ENCODE peak calls at places on chromosome 17, in five cellular contexts. One of them, this sample, is unnamed.
A peak's percentile ranks its signal among the peaks of the same experiment; 100 is the strongest.

GRCh38 chr17:67421869-67422273 is 44.8 kb downstream of the PITPNC1 start:
- DNase-seq in gastrocnemius medialis: no peak
- DNase-seq in HFF-Myc: peak; percentile 89
- DNase-seq in ovary: no peak
- DNase-seq in HL-60: peak; percentile 66
- DNase-seq in this sample: peak; percentile 98

GRCh38 chr17:79991140-79991923 is 44.3 kb downstream of the TBC1D16 start:
- DNase-seq in HFF-Myc: no peak
- DNase-seq in HL-60: peak; percentile 78
- DNase-seq in ovary: peak; percentile 89
- DNase-seq in gastrocnemius medialis: peak; percentile 22
- DNase-seq in this sample: no peak

GRCh38 chr17:36736201-36737156 is 135.1 kb downstream of the MRM1 start:
- DNase-seq in HFF-Myc: no peak
- DNase-seq in ovary: no peak
- DNase-seq in gastrocnemius medialis: no peak
- DNase-seq in HL-60: no peak
- DNase-seq in this sample: no peak

GRCh38 chr17:44383363-44383762 is 6.1 kb downstream of the ITGA2B start:
- DNase-seq in HL-60: no peak
- DNase-seq in HFF-Myc: no peak
- DNase-seq in gastrocnemius medialis: no peak
- DNase-seq in ovary: no peak
- DNase-seq in this sample: no peak

GRCh38 chr17:2853722-2854580 is 57.7 kb downstream of the RAP1GAP2 start:
- DNase-seq in HL-60: no peak
- DNase-seq in gastrocnemius medialis: no peak
- DNase-seq in HFF-Myc: no peak
- DNase-seq in ovary: peak; percentile 20
- DNase-seq in this sample: no peak

GRCh38 chr17:74671031-74671771 is 41.5 kb downstream of the CD300LF start:
- DNase-seq in ovary: peak; percentile 69
- DNase-seq in HFF-Myc: peak; percentile 40
- DNase-seq in HL-60: peak; percentile 73
- DNase-seq in gastrocnemius medialis: peak; percentile 11
- DNase-seq in this sample: no peak

GRCh38 chr17:51166198-51166986 is at the start of gene NME2:
- DNase-seq in HL-60: peak; percentile 84
- DNase-seq in ovary: peak; percentile 92
- DNase-seq in gastrocnemius medialis: peak; percentile 85
- DNase-seq in HFF-Myc: peak; percentile 61
- DNase-seq in this sample: no peak

GRCh38 chr17:56779306-56779705 is 54.4 kb downstream of the C17orf67 start:
- DNase-seq in ovary: no peak
- DNase-seq in HFF-Myc: no peak
- DNase-seq in gastrocnemius medialis: no peak
- DNase-seq in HL-60: no peak
- DNase-seq in this sample: no peak

GRCh38 chr17:55607736-55608341 is 96.6 kb upstream of the SMIM36 start:
- DNase-seq in HFF-Myc: peak; percentile 66
- DNase-seq in gastrocnemius medialis: no peak
- DNase-seq in ovary: peak; percentile 87
- DNase-seq in HL-60: no peak
- DNase-seq in this sample: no peak

GRCh38 chr17:81509048-81509686 is 3.4 kb downstream of the ACTG1 start:
- DNase-seq in ovary: no peak
- DNase-seq in HFF-Myc: no peak
- DNase-seq in gastrocnemius medialis: no peak
- DNase-seq in HL-60: peak; percentile 41
- DNase-seq in this sample: no peak

GRCh38 chr17:46984341-46984740 is 5.3 kb upstream of the RPRML start:
- DNase-seq in HL-60: no peak
- DNase-seq in ovary: no peak
- DNase-seq in HFF-Myc: no peak
- DNase-seq in gastrocnemius medialis: no peak
- DNase-seq in this sample: no peak

GRCh38 chr17:56174421-56174820 is 21.1 kb downstream of the ANKFN1 start:
- DNase-seq in ovary: no peak
- DNase-seq in gastrocnemius medialis: peak; percentile 24
- DNase-seq in HFF-Myc: no peak
- DNase-seq in HL-60: no peak
- DNase-seq in this sample: no peak

GRCh38 chr17:6729531-6729930 is 16.4 kb upstream of the SLC13A5 start:
- DNase-seq in gastrocnemius medialis: no peak
- DNase-seq in ovary: no peak
- DNase-seq in HL-60: no peak
- DNase-seq in HFF-Myc: no peak
- DNase-seq in this sample: no peak

GRCh38 chr17:42387663-42388380 is 420 bp downstream of the STAT3 start:
- DNase-seq in HL-60: peak; percentile 64
- DNase-seq in gastrocnemius medialis: peak; percentile 49
- DNase-seq in HFF-Myc: no peak
- DNase-seq in ovary: no peak
- DNase-seq in this sample: no peak

GRCh38 chr17:48486557-48486956 is 44.3 kb downstream of the HOXB1 start:
- DNase-seq in HFF-Myc: peak; percentile 84
- DNase-seq in HL-60: no peak
- DNase-seq in gastrocnemius medialis: no peak
- DNase-seq in ovary: no peak
- DNase-seq in this sample: peak; percentile 90

GRCh38 chr17:42411905-42412679 is 11.0 kb downstream of the CAVIN1 start:
- DNase-seq in ovary: no peak
- DNase-seq in HFF-Myc: no peak
- DNase-seq in HL-60: no peak
- DNase-seq in gastrocnemius medialis: no peak
- DNase-seq in this sample: no peak

GRCh38 chr17:74861554-74862107 is 1.9 kb upstream of the GRIN2C start:
- DNase-seq in ovary: no peak
- DNase-seq in HFF-Myc: no peak
- DNase-seq in gastrocnemius medialis: no peak
- DNase-seq in HL-60: no peak
- DNase-seq in this sample: no peak

GRCh38 chr17:4378626-4379025 is 12.2 kb upstream of the UBE2G1 start:
- DNase-seq in HFF-Myc: no peak
- DNase-seq in gastrocnemius medialis: no peak
- DNase-seq in HL-60: no peak
- DNase-seq in ovary: no peak
- DNase-seq in this sample: no peak

GRCh38 chr17:4369557-4370230 is 3.2 kb upstream of the UBE2G1 start:
- DNase-seq in gastrocnemius medialis: no peak
- DNase-seq in ovary: no peak
- DNase-seq in HL-60: no peak
- DNase-seq in HFF-Myc: no peak
- DNase-seq in this sample: no peak

DNA sequence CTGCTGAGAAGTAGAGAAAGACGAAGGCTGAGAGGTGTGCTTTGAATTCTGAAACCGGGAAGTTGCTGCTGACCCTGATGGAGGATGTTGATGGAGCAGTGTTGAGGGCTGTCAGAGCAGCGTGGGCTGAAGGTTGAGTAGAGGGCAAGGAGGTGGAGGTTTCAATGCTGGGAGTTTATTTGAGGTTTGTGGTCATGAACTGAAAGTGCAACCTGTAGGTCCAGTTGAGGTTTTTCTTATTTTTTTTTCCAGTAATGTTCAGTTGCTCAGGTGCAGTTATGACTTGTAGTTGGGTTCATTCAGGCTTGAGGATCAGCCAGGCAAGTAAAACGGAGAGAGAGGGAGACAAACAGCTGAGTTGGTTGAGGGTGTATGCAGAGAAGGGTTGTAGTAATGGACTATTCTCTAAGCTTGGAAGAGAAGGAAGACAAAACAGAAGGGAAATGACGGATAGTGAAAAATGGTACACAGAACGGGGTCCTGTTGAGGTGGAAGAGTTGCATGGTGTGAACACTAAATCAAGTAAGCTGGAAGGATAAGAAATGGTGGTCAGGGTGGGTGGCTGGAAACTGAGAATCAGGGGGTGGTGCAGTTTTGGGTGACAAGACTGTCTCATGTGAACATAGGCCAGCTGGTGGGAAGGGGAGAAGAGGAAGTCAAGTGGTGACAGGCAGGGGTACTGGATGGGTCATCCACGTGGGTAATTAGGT is 8.7 kb upstream of the UBE2G1 start:
- DNase-seq in HL-60: no peak
- DNase-seq in HFF-Myc: no peak
- DNase-seq in gastrocnemius medialis: no peak
- DNase-seq in ovary: no peak
- DNase-seq in this sample: no peak
- H3K4me3 ChIP-seq in HL-60: no peak overlapping the region
- H3K4me3 ChIP-seq in HFF-Myc: no peak overlapping the region
- H3K4me3 ChIP-seq in gastrocnemius medialis: no peak overlapping the region
- H3K4me3 ChIP-seq in ovary: no peak overlapping the region
- H3K4me3 ChIP-seq in this sample: no peak overlapping the region

GRCh38 chr17:8632087-8632486 is 1.6 kb upstream of the MYH10 start:
- DNase-seq in ovary: no peak
- DNase-seq in gastrocnemius medialis: no peak
- DNase-seq in HFF-Myc: no peak
- DNase-seq in HL-60: no peak
- DNase-seq in this sample: no peak

GRCh38 chr17:8630227-8630801 is at the start of gene MYH10:
- DNase-seq in ovary: peak; percentile 67
- DNase-seq in HFF-Myc: no peak
- DNase-seq in HL-60: no peak
- DNase-seq in gastrocnemius medialis: no peak
- DNase-seq in this sample: no peak

GRCh38 chr17:8631554-8631877 is 991 bp upstream of the MYH10 start:
- DNase-seq in gastrocnemius medialis: no peak
- DNase-seq in ovary: no peak
- DNase-seq in HL-60: no peak
- DNase-seq in HFF-Myc: no peak
- DNase-seq in this sample: no peak

GRCh38 chr17:8629371-8630226 is 926 bp downstream of the MYH10 start:
- DNase-seq in ovary: peak; percentile 63
- DNase-seq in gastrocnemius medialis: no peak
- DNase-seq in HL-60: no peak
- DNase-seq in HFF-Myc: no peak
- DNase-seq in this sample: no peak

DNA sequence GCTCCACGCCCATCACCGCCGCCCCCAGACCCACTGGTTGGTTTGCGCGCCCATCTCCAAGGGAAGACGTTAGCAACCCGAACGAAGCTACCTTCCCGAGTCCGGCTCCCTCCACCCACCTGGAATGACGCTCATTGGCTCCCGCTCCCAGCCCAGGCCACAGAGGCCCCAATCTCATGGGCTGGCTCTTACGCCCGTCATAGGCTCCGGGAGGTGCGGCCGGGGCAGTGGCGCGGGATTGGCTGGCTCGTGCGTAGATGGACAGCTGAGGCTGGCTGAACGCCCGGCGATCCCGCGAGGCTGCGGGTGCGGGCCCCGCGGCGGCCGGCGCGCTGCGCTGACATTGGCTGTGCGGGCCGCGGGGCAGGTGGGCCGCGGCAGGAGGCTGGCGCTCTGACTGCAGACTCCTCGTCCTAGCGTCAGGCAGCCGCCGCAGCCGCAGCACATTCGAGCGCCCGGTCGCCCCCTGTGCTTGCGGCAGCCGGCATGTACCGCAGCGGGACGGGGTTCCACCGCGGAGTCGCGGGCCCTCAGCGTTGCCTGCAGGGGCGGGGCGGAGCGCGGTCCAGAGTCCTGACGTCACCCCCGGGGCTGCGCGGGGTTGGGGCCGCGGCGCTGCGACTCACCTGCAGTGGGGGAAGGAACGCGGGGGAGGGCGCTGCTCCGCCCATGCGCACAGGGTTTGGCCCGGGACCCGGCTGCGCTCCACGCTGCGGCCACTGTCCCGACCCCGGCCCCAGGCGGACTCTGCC is 453 bp upstream of the MYH10 start:
- DNase-seq in HL-60: peak; percentile 85
- DNase-seq in ovary: peak; percentile 98
- DNase-seq in gastrocnemius medialis: peak; percentile 94
- DNase-seq in HFF-Myc: peak; percentile 99
- DNase-seq in this sample: peak; percentile 91
- TF ChIP-seq CTCF in HL-60: no peak
- TF ChIP-seq CTCF in ovary: peak; percentile 47
- TF ChIP-seq CTCF in gastrocnemius medialis: no peak
- TF ChIP-seq CTCF in HFF-Myc: no peak
- TF ChIP-seq CTCF in this sample: peak; percentile 7

GRCh38 chr17:60135951-60136666 is 13.7 kb upstream of the CA4 start:
- DNase-seq in HFF-Myc: no peak
- DNase-seq in HL-60: no peak
- DNase-seq in ovary: no peak
- DNase-seq in gastrocnemius medialis: no peak
- DNase-seq in this sample: no peak
- H3K4me3 ChIP-seq in HFF-Myc: no peak overlapping the region
- H3K4me3 ChIP-seq in HL-60: no peak overlapping the region
- H3K4me3 ChIP-seq in ovary: peak overlapping the region; percentile 49
- H3K4me3 ChIP-seq in gastrocnemius medialis: peak overlapping the region; percentile 91
- H3K4me3 ChIP-seq in this sample: peak overlapping the region; percentile 77

GRCh38 chr17:39595294-39595693 is 12.4 kb downstream of the NEUROD2 start:
- DNase-seq in ovary: no peak
- DNase-seq in HFF-Myc: no peak
- DNase-seq in HL-60: no peak
- DNase-seq in gastrocnemius medialis: no peak
- DNase-seq in this sample: no peak

GRCh38 chr17:39595928-39596327 is 11.8 kb downstream of the NEUROD2 start:
- DNase-seq in HL-60: no peak
- DNase-seq in ovary: no peak
- DNase-seq in gastrocnemius medialis: no peak
- DNase-seq in HFF-Myc: no peak
- DNase-seq in this sample: no peak

GRCh38 chr17:39596543-39597267 is 11.0 kb downstream of the NEUROD2 start:
- DNase-seq in gastrocnemius medialis: no peak
- DNase-seq in HFF-Myc: no peak
- DNase-seq in HL-60: no peak
- DNase-seq in ovary: no peak
- DNase-seq in this sample: no peak

GRCh38 chr17:39593371-39593770 is 14.3 kb downstream of the NEUROD2 start:
- DNase-seq in HL-60: no peak
- DNase-seq in ovary: no peak
- DNase-seq in HFF-Myc: no peak
- DNase-seq in gastrocnemius medialis: no peak
- DNase-seq in this sample: no peak

DNA sequence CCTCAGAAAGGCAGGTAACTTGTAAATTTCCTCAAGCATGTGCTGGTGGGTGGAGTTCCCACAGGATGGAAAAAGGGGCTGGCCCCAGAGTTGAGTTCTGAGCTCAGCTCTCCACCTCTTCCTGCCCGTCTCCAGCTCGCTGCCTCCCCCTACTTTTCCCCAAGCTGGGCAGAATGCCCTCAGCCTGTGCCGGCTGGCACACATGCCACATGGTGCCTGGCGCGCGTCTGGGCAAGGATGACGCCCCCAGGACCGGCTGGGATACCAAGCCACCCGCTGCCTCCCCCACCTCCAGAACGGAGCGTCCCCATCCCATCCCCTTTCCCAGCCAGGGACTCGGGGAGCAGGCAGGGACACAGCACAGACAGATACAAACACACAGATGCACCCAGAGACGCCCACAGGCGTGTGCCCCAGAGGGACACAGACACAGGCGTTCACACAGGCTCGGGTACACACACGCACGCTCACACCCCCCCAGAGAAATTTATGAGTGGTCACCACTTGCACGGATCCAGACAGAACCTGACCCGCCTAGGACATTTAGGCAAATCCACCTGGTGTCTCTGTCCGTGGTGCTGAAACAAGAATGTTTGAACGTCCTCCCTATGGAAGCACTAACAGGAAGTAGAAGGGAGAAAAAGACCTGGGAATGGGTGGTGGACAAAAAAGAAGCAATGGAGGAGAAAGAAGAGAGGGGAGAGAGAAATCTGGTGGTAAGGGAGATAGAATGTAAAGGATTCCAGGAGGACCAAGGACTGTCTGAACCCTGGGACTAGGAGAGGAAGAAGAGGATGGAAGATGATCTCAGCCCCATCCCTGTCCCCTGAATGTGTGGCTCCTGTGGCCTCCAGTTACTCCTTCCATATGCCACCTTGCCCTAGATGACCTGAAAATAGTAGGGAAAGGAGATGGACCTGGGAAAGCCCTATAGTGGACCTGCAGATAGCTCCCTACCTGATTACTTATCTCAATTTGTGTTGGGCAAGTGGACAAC is 15.5 kb downstream of the NEUROD2 start:
- DNase-seq in HFF-Myc: peak; percentile 43
- DNase-seq in HL-60: no peak
- DNase-seq in gastrocnemius medialis: no peak
- DNase-seq in ovary: no peak
- DNase-seq in this sample: peak; percentile 4
- TF ChIP-seq CTCF in HFF-Myc: no peak
- TF ChIP-seq CTCF in HL-60: no peak
- TF ChIP-seq CTCF in gastrocnemius medialis: no peak
- TF ChIP-seq CTCF in ovary: no peak
- TF ChIP-seq CTCF in this sample: no peak

This sample was measured in epithelial cell of proximal tubule.